ENCODE peak calls at places on chromosome 12, in five cellular contexts. M, G, I, S and Z are unnamed samples.

GRCh38 chr12:107779077-107779840 is 4.8 kb downstream of the ASCL4 start:
- DNase-seq in G (no peak), M (no peak), I (no peak), S (no peak), Z (no peak)

GRCh38 chr12:58470266-58471010 is 449.9 kb downstream of the LRIG3 start:
- DNase-seq in I (no peak), S (no peak), G (no peak), M (no peak), Z (no peak)

GRCh38 chr12:93662961-93663728 is 14.0 kb upstream of the CRADD start:
- DNase-seq in S (no peak), G (no peak), M (no peak), I (no peak), Z (no peak)

GRCh38 chr12:122062832-122063690 is 15.5 kb upstream of the MLXIP start:
- DNase-seq in I (no peak), S (no peak), M (no peak), G (no peak), Z (peak; percentile 17)

GRCh38 chr12:57837779-57838562 is 8.6 kb downstream of the CTDSP2 start:
- DNase-seq in M (no peak), S (no peak), I (peak; percentile 76), G (no peak), Z (no peak)

GRCh38 chr12:63362801-63363200 is 211.8 kb upstream of the AVPR1A start:
- DNase-seq in S (no peak), M (no peak), I (no peak), G (no peak), Z (no peak)

GRCh38 chr12:67034110-67034879 is 234.9 kb upstream of the CAND1 start:
- DNase-seq in I (no peak), S (peak; percentile 26), G (no peak), M (no peak), Z (no peak)

GRCh38 chr12:121921106-121921505 is 2.7 kb downstream of the CFAP251 start:
- DNase-seq in M (no peak), G (no peak), I (no peak), S (no peak), Z (no peak)

GRCh38 chr12:120581998-120582397 is 796 bp upstream of the POP5 start:
- DNase-seq in G (no peak), M (no peak), I (no peak), S (peak; percentile 51), Z (no peak)